ENCODE peak calls at places on chromosomes 2 and 18, in seven cellular contexts. N is lower leg skin; I is NCI-H345; W is BJ; S is SK-MEL-5; Y is activated naive CD4-positive, alpha-beta T cell; E is effector memory CD4-positive, alpha-beta T cell. A is an unnamed sample.

GRCh38 chr2:71896385-71897144 is 251.1 kb downstream of the CYP26B1 start:
- DNase-seq in N (peak; percentile 6), I (no peak), W (no peak), S (no peak), Y (no peak), E (no peak), A (no peak)

GRCh38 chr2:13542061-13542460 is 825.3 kb downstream of the TRIB2 start:
- DNase-seq in N (no peak), I (no peak), W (no peak), S (peak; percentile 57), Y (no peak), E (no peak), A (no peak)

GRCh38 chr2:10385933-10386773 is 62.0 kb downstream of the ODC1 start:
- DNase-seq in N (no peak), I (no peak), W (no peak), S (no peak), Y (no peak), E (no peak), A (no peak)

GRCh38 chr2:6826081-6826913 is 39.4 kb downstream of the CMPK2 start:
- DNase-seq in N (no peak), I (peak; percentile 34), W (peak; percentile 10), S (peak; percentile 85), Y (peak; percentile 20), E (peak; percentile 6), A (peak; percentile 86)

GRCh38 chr2:237702439-237703397 is 75.3 kb downstream of the LRRFIP1 start:
- DNase-seq in N (no peak), I (no peak), W (no peak), S (no peak), Y (no peak), E (no peak), A (peak; percentile 64)

GRCh38 chr18:54181856-54182612 is 42.4 kb downstream of the MBD2 start:
- DNase-seq in N (no peak), I (no peak), W (no peak), S (no peak), Y (no peak), E (no peak), A (no peak)

GRCh38 chr2:207662203-207662602 is 37.0 kb upstream of the METTL21A start:
- DNase-seq in N (no peak), I (no peak), W (no peak), S (no peak), Y (no peak), E (no peak), A (no peak)

GRCh38 chr2:241947876-241948275 is 78.3 kb downstream of the RTP5 start:
- DNase-seq in N (no peak), I (no peak), W (no peak), S (no peak), Y (no peak), E (no peak), A (no peak)

GRCh38 chr2:60569680-60570111 is 16.2 kb upstream of the BCL11A start:
- DNase-seq in N (no peak), I (no peak), W (no peak), S (no peak), Y (no peak), E (no peak), A (no peak)

GRCh38 chr2:119431155-119431975 is at the start of gene TMEM37:
- DNase-seq in N (no peak), I (peak; percentile 62), W (no peak), S (no peak), Y (no peak), E (no peak), A (peak; percentile 34)

GRCh38 chr2:222287862-222288479 is 10.8 kb downstream of the PAX3 start:
- DNase-seq in N (no peak), I (no peak), W (no peak), S (no peak), Y (no peak), E (no peak), A (no peak)

GRCh38 chr2:129178356-129178755 is 801.1 kb upstream of the RAB6C start:
- DNase-seq in N (no peak), I (no peak), W (no peak), S (no peak), Y (no peak), E (no peak), A (no peak)

GRCh38 chr2:205510345-205510744 is 172.0 kb upstream of the NRP2 start:
- DNase-seq in N (no peak), I (no peak), W (no peak), S (no peak), Y (no peak), E (no peak), A (no peak)

GRCh38 chr2:180730976-180731375 is 249.4 kb upstream of the UBE2E3 start:
- DNase-seq in N (no peak), I (no peak), W (no peak), S (no peak), Y (no peak), E (no peak), A (no peak)

GRCh38 chr2:213279961-213280360 is 4.3 kb upstream of the SPAG16 start:
- DNase-seq in N (no peak), I (no peak), W (no peak), S (no peak), Y (no peak), E (no peak), A (no peak)

GRCh38 chr2:119862127-119862889 is 102.6 kb downstream of the PTPN4 start:
- DNase-seq in N (no peak), I (no peak), W (no peak), S (no peak), Y (no peak), E (no peak), A (no peak)

GRCh38 chr2:63301481-63301880 is 250.9 kb downstream of the OTX1 start:
- DNase-seq in N (no peak), I (no peak), W (no peak), S (no peak), Y (no peak), E (no peak), A (no peak)

GRCh38 chr2:174836345-174836999 is 72.2 kb upstream of the CHRNA1 start:
- DNase-seq in N (no peak), I (no peak), W (peak; percentile 67), S (peak; percentile 55), Y (no peak), E (no peak), A (no peak)

GRCh38 chr2:149160701-149161217 is 122.3 kb downstream of the LYPD6B start:
- DNase-seq in N (no peak), I (no peak), W (no peak), S (no peak), Y (no peak), E (no peak), A (peak; percentile 93)

GRCh38 chr2:98895901-98896300 is 40.1 kb downstream of the CRACDL start:
- DNase-seq in N (no peak), I (no peak), W (no peak), S (no peak), Y (no peak), E (no peak), A (no peak)

GRCh38 chr2:67619204-67619603 is 222.1 kb downstream of the ETAA1 start:
- DNase-seq in N (no peak), I (no peak), W (no peak), S (no peak), Y (no peak), E (no peak), A (no peak)

GRCh38 chr18:13868501-13869271 is 44.7 kb downstream of the MC5R start:
- DNase-seq in N (no peak), I (no peak), W (no peak), S (no peak), Y (no peak), E (no peak), A (no peak)

GRCh38 chr18:79566841-79567370 is 112.7 kb upstream of the CTDP1 start:
- DNase-seq in N (no peak), I (no peak), W (no peak), S (no peak), Y (no peak), E (no peak), A (no peak)

GRCh38 chr18:35089382-35089781 is 48.2 kb downstream of the MAPRE2 start:
- DNase-seq in N (no peak), I (no peak), W (no peak), S (no peak), Y (no peak), E (no peak), A (no peak)